ENCODE peak calls at places on chromosomes 12 and 14, in four cellular contexts. B is mesothelial cell of epicardium; I is stimulated activated CD4-positive, alpha-beta T cell treated with anti-CD3 and anti-CD28 coated beads, Interleukin-2, amount 100 ng/mL, for 24 hours; F is occipital lobe. R is an unnamed sample.

GRCh38 chr12:130489293-130489692 is 151.6 kb downstream of the PIWIL1 start:
- DNase-seq in B (no peak), I (no peak), F (no peak), R (no peak)

GRCh38 chr14:67564236-67564635 is 31.1 kb downstream of the PLEKHH1 start:
- DNase-seq in B (no peak), I (no peak), F (no peak), R (no peak)

GRCh38 chr14:105854600-105855245 is 328.3 kb downstream of the TMEM121 start:
- DNase-seq in B (peak), I (peak), F (no peak), R (no peak)

GRCh38 chr14:59919582-59920377 is at the start of gene LRRC9:
- DNase-seq in B (peak), I (no peak), F (peak), R (no peak)

GRCh38 chr12:42213954-42214426 is 24.1 kb downstream of the YAF2 start:
- DNase-seq in B (no peak), I (no peak), F (no peak), R (no peak)

GRCh38 chr12:58285551-58285950 is 344.2 kb downstream of the ATP23 start:
- DNase-seq in B (no peak), I (no peak), F (no peak), R (no peak)

GRCh38 chr12:127268121-127268520 is 998.8 kb upstream of the TMEM132C start:
- DNase-seq in B (no peak), I (no peak), F (no peak), R (no peak)

GRCh38 chr14:58783801-58784511 is 146.2 kb downstream of the DACT1 start:
- DNase-seq in B (no peak), I (no peak), F (no peak), R (no peak)

GRCh38 chr12:58479403-58479802 is 440.9 kb downstream of the LRIG3 start:
- DNase-seq in B (no peak), I (no peak), F (no peak), R (no peak)

GRCh38 chr14:53108292-53108937 is 44.7 kb downstream of the DDHD1 start:
- DNase-seq in B (no peak), I (no peak), F (no peak), R (no peak)

GRCh38 chr14:93018401-93018800 is 95.5 kb downstream of the CHGA start:
- DNase-seq in B (no peak), I (no peak), F (no peak), R (no peak)

GRCh38 chr12:123150273-123150803 is 552 bp downstream of the PITPNM2 start:
- DNase-seq in B (peak), I (peak), F (no peak), R (no peak)